ENCODE peak calls at places on chromosomes 2 and 18, in seven cellular contexts. U is WERI-Rb-1, O is hepatocyte, Q is stomach, J is suprapubic skin, L is cardiac fibroblast, V is breast epithelium. F is an unnamed sample.

GRCh38 chr2:137838255-137839092 is 125.8 kb upstream of the HNMT start:
- DNase-seq in U (no peak), Q (no peak), L (peak; percentile 66), O (peak; percentile 71), J (no peak), V (no peak), F (peak; percentile 24)

GRCh38 chr2:46197672-46198071 is 99.5 kb upstream of the EPAS1 start:
- DNase-seq in Q (no peak), V (no peak), L (no peak), O (no peak), U (no peak), J (no peak), F (no peak)

GRCh38 chr2:126586321-126586720 is 69.6 kb upstream of the GYPC start:
- DNase-seq in J (no peak), V (no peak), L (no peak), U (no peak), O (no peak), Q (no peak), F (no peak)

GRCh38 chr2:225694664-225695063 is 295.2 kb downstream of the NYAP2 start:
- DNase-seq in L (no peak), J (no peak), Q (no peak), U (no peak), V (no peak), O (no peak), F (no peak)

GRCh38 chr2:143428700-143429099 is 299.5 kb downstream of the ARHGAP15 start:
- DNase-seq in Q (no peak), J (no peak), O (no peak), L (no peak), U (no peak), V (no peak), F (no peak)

GRCh38 chr18:31162419-31162793 is 250 bp downstream of the DSC1 start:
- DNase-seq in L (no peak), J (no peak), U (no peak), O (no peak), V (no peak), Q (no peak), F (no peak)

GRCh38 chr2:1588994-1589611 is 155.2 kb downstream of the PXDN start:
- DNase-seq in Q (no peak), J (no peak), V (no peak), L (peak; percentile 37), O (no peak), U (no peak), F (no peak)

GRCh38 chr2:232418466-232419244 is 12.0 kb downstream of the ALPG start:
- DNase-seq in O (peak; percentile 71), V (peak; percentile 50), U (peak; percentile 55), L (peak; percentile 6), Q (no peak), J (peak; percentile 74), F (peak; percentile 35)

GRCh38 chr18:10432781-10433180 is 21.7 kb upstream of the APCDD1 start:
- DNase-seq in Q (peak; percentile 41), U (no peak), L (no peak), V (no peak), J (no peak), O (peak; percentile 25), F (no peak)

GRCh38 chr2:8682719-8683667 is 1.1 kb downstream of the ID2 start:
- DNase-seq in U (peak; percentile 39), O (peak; percentile 49), J (no peak), L (peak; percentile 57), V (peak; percentile 53), Q (peak; percentile 45), F (peak; percentile 60)

GRCh38 chr2:216830346-216830745 is 29.5 kb downstream of the TNP1 start:
- DNase-seq in Q (no peak), O (no peak), U (no peak), J (no peak), V (no peak), L (no peak), F (no peak)

GRCh38 chr2:17788773-17789172 is 27.5 kb upstream of the MSGN1 start:
- DNase-seq in L (no peak), O (no peak), Q (no peak), U (no peak), V (no peak), J (no peak), F (no peak)

GRCh38 chr2:64325852-64326577 is 127.9 kb upstream of the LGALSL start:
- DNase-seq in O (no peak), L (no peak), Q (no peak), J (no peak), V (no peak), U (peak; percentile 7), F (peak; percentile 63)

GRCh38 chr2:168825149-168825548 is 22.7 kb downstream of the NOSTRIN start:
- DNase-seq in V (no peak), L (no peak), J (no peak), Q (no peak), O (peak; percentile 32), U (no peak), F (no peak)

GRCh38 chr2:8315766-8316165 is 366.1 kb upstream of the ID2 start:
- DNase-seq in J (no peak), O (peak; percentile 82), V (no peak), L (peak; percentile 19), U (peak; percentile 82), Q (no peak), F (no peak)

GRCh38 chr2:64745562-64745961 is 91.8 kb upstream of the SERTAD2 start:
- DNase-seq in O (no peak), J (no peak), L (no peak), V (no peak), Q (no peak), U (no peak), F (no peak)

GRCh38 chr2:195664528-195664927 is 7.5 kb downstream of the SLC39A10 start:
- DNase-seq in Q (no peak), J (no peak), V (no peak), U (no peak), L (peak; percentile 26), O (no peak), F (no peak)

GRCh38 chr2:46296840-46297545 is at the start of gene EPAS1:
- DNase-seq in J (peak; percentile 98), L (peak; percentile 97), V (peak; percentile 90), Q (peak; percentile 92), U (peak; percentile 81), O (peak; percentile 94), F (peak; percentile 91)

GRCh38 chr18:3794537-3795348 is 344.8 kb downstream of the TGIF1 start:
- DNase-seq in L (peak; percentile 96), U (no peak), J (no peak), V (no peak), O (peak; percentile 21), Q (peak; percentile 79), F (peak; percentile 51)

GRCh38 chr2:184004289-184004944 is 593.9 kb upstream of the ZNF804A start:
- DNase-seq in U (no peak), V (no peak), L (no peak), O (no peak), J (no peak), Q (no peak), F (no peak)

GRCh38 chr2:163173591-163173990 is 335.0 kb upstream of the KCNH7 start:
- DNase-seq in Q (no peak), U (no peak), V (no peak), J (no peak), L (no peak), O (no peak), F (no peak)

GRCh38 chr2:113892004-113892740 is 2.3 kb downstream of the ACTR3 start:
- DNase-seq in V (no peak), O (no peak), Q (no peak), L (no peak), U (no peak), J (no peak), F (no peak)
- H3K4me3 ChIP-seq in V (peak overlapping the region; percentile 99), O (peak overlapping the region; percentile 51), Q (peak overlapping the region; percentile 87), L (peak overlapping the region; percentile 79), U (no peak overlapping the region), J (peak overlapping the region; percentile 94), F (peak overlapping the region; percentile 17)

GRCh38 chr2:129345540-129345939 is 633.9 kb upstream of the RAB6C start:
- DNase-seq in L (no peak), V (no peak), U (no peak), Q (no peak), J (no peak), O (no peak), F (no peak)

DNA sequence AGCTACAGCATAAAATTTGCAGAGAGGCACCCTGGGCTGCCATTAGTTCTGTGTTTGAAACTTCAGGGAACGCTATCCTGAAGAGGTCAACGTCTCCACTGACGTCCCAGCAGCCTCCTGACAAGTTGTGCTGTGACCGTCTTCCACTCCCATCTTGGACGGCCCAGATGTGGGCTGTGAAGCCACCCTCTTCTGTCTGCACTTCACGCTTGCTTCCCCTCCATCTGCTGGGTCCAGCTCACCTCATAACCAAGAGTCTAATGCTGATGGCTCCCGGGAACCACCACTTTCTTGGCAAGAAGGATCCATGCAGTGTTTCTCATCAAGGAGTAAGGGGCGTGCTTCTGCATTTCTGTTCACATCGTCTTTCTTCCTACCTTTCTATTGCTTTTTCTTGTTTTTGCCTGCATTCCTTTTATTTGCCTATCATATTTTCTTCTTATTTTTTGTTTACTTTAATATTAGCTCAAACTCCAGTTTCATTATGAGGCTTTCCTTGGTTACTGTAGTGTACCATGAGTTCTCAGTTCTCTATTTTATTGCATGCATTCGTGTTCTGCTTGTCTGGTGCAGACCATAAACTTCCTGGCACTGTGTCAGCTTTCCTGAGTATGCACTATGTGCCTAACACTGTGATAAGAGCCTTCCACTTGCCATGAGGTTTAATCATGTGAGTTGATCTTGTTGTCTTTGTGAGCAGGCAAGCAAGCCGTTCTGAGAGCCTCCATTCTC is 631.8 kb upstream of the RAB6C start:
- DNase-seq in O (no peak), L (no peak), U (no peak), V (no peak), Q (no peak), J (no peak), F (peak; percentile 11)
- H3K4me3 ChIP-seq in O (no peak overlapping the region), L (no peak overlapping the region), U (no peak overlapping the region), V (no peak overlapping the region), Q (no peak overlapping the region), J (no peak overlapping the region), F (no peak overlapping the region)

GRCh38 chr2:20427931-20428526 is 18.8 kb upstream of the RHOB start:
- DNase-seq in O (no peak), U (peak; percentile 5), Q (no peak), V (no peak), L (no peak), J (no peak), F (no peak)
- H3K4me3 ChIP-seq in O (no peak overlapping the region), U (no peak overlapping the region), Q (no peak overlapping the region), V (no peak overlapping the region), L (no peak overlapping the region), J (no peak overlapping the region), F (no peak overlapping the region)

DNA sequence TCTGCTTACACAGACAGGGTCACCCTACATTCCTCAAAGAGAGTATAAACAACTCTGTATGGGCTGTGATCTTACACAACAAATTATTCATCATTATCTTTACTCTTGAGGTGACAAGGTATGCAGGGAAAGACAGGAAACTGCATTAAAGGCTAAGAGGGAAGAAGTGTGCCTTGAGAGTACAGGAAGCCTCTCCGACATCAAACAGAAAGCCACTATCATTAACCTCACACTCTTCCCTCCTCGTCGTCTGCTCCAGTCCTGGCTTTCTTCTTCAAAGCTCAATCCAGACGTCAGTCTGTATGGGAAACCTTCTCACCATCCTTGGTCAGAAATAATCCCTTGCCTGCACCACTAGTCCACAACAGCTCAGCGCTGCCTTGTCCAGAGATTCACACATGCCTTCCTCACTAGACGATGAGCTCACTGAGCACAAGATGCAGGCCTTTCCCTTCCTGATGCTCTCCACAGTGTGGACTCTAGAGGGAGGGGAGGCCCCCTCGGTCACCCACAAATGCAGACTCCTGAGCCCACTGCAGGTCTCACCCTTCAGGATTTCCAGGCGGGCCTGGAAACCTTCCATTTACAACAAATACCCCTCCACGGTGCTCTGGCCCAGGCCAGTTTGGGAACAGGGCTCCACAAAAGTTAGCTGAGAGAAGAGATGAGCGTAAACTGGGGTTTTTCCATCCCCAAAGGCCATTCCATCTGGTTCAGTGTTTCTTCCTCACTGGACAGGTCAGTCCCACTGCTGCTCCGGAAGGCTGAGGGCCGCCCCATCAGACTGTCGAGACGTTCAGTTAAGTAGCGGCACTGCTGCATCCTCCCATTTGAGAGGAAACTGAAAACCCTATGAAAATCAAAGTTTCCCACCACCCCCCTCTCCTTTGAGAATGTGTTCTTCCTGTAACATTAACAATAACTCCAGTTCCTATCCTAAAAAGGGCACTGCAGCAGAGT is 55.9 kb downstream of the UXS1 start:
- DNase-seq in J (no peak), Q (no peak), V (no peak), U (no peak), O (no peak), L (no peak), F (no peak)
- H3K4me3 ChIP-seq in J (no peak overlapping the region), Q (peak overlapping the region; percentile 9), V (no peak overlapping the region), U (no peak overlapping the region), O (no peak overlapping the region), L (no peak overlapping the region), F (no peak overlapping the region)